ENCODE peak calls at places on chromosome 3, in four cellular contexts. U, L, I and Y are unnamed samples.

GRCh38 chr3:188166471-188166870 is 12.5 kb downstream of the LPP start:
- DNase-seq in U (no peak), L (no peak), I (no peak), Y (no peak)

GRCh38 chr3:126961791-126962461 is 21.0 kb upstream of the PLXNA1 start:
- DNase-seq in U (no peak), L (no peak), I (no peak), Y (no peak)

GRCh38 chr3:141077631-141078030 is 26.5 kb downstream of the SPSB4 start:
- DNase-seq in U (no peak), L (no peak), I (no peak), Y (no peak)

GRCh38 chr3:186882125-186882524 is 39.6 kb downstream of the ADIPOQ start:
- DNase-seq in U (no peak), L (no peak), I (no peak), Y (no peak)

GRCh38 chr3:59320080-59320479 is 270.3 kb upstream of the CFAP20DC start:
- DNase-seq in U (peak; percentile 92), L (peak; percentile 59), I (no peak), Y (peak; percentile 74)

GRCh38 chr3:190120161-190121060 is at the start of gene P3H2:
- DNase-seq in U (peak; percentile 88), L (peak; percentile 95), I (no peak), Y (peak; percentile 77)

GRCh38 chr3:5231067-5231466 is 43.6 kb downstream of the EDEM1 start:
- DNase-seq in U (peak; percentile 44), L (no peak), I (no peak), Y (no peak)

GRCh38 chr3:50588759-50589433 is 19.6 kb downstream of the HEMK1 start:
- DNase-seq in U (no peak), L (no peak), I (no peak), Y (no peak)

GRCh38 chr3:52534281-52535183 is 875 bp upstream of the NT5DC2 start:
- DNase-seq in U (peak; percentile 42), L (peak; percentile 60), I (peak; percentile 34), Y (peak; percentile 59)

GRCh38 chr3:45145681-45146614 is at the start of gene CDCP1:
- DNase-seq in U (peak; percentile 22), L (peak; percentile 36), I (no peak), Y (peak; percentile 65)

GRCh38 chr3:79012946-79013362 is 754.8 kb downstream of the ROBO1 start:
- DNase-seq in U (peak; percentile 42), L (peak; percentile 23), I (no peak), Y (no peak)

GRCh38 chr3:55562672-55563071 is 75.6 kb upstream of the WNT5A start:
- DNase-seq in U (no peak), L (no peak), I (no peak), Y (no peak)

GRCh38 chr3:82940124-82940523 is 1178.7 kb upstream of the GBE1 start:
- DNase-seq in U (no peak), L (no peak), I (no peak), Y (no peak)

GRCh38 chr3:159821148-159821547 is 167.5 kb upstream of the IL12A start:
- DNase-seq in U (no peak), L (no peak), I (no peak), Y (no peak)

GRCh38 chr3:44061961-44062360 is 179.7 kb upstream of the TOPAZ1 start:
- DNase-seq in U (no peak), L (no peak), I (no peak), Y (no peak)

GRCh38 chr3:3134750-3135448 is 8.2 kb downstream of the TRNT1 start:
- DNase-seq in U (no peak), L (no peak), I (no peak), Y (no peak)

GRCh38 chr3:35393916-35394315 is 245.4 kb upstream of the ARPP21 start:
- DNase-seq in U (peak; percentile 28), L (no peak), I (no peak), Y (peak; percentile 5)

GRCh38 chr3:143119974-143120715 is 574 bp downstream of the CHST2 start:
- DNase-seq in U (no peak), L (peak; percentile 76), I (peak; percentile 60), Y (no peak)

GRCh38 chr3:72380193-72380592 is 468.1 kb downstream of the SHQ1 start:
- DNase-seq in U (no peak), L (peak; percentile 17), I (no peak), Y (no peak)

GRCh38 chr3:74217467-74217866 is 397.0 kb downstream of the CNTN3 start:
- DNase-seq in U (no peak), L (no peak), I (no peak), Y (no peak)

GRCh38 chr3:26657406-26657976 is 34.9 kb downstream of the LRRC3B start:
- DNase-seq in U (no peak), L (no peak), I (no peak), Y (no peak)

GRCh38 chr3:45176912-45177311 is 30.7 kb upstream of the CDCP1 start:
- DNase-seq in U (no peak), L (no peak), I (no peak), Y (no peak)

GRCh38 chr3:18185624-18186023 is 239.5 kb downstream of the SATB1 start:
- DNase-seq in U (no peak), L (no peak), I (no peak), Y (no peak)

GRCh38 chr3:10322355-10322715 is 1.4 kb upstream of the SEC13 start:
- DNase-seq in U (peak; percentile 3), L (peak; percentile 30), I (no peak), Y (no peak)

GRCh38 chr3:15493436-15493835 is 28.1 kb downstream of the COLQ start:
- DNase-seq in U (no peak), L (no peak), I (no peak), Y (no peak)

GRCh38 chr3:190003730-190004129 is 117.0 kb downstream of the P3H2 start:
- DNase-seq in U (no peak), L (no peak), I (no peak), Y (no peak)

GRCh38 chr3:123064506-123064905 is 2.3 kb upstream of the PDIA5 start:
- DNase-seq in U (no peak), L (no peak), I (no peak), Y (no peak)

GRCh38 chr3:50211930-50212329 is 6.9 kb downstream of the SLC38A3 start:
- DNase-seq in U (no peak), L (no peak), I (no peak), Y (no peak)

GRCh38 chr3:30232142-30232541 is 374.3 kb upstream of the TGFBR2 start:
- DNase-seq in U (no peak), L (no peak), I (no peak), Y (no peak)

GRCh38 chr3:65503776-65504175 is 534.9 kb downstream of the MAGI1 start:
- DNase-seq in U (no peak), L (no peak), I (no peak), Y (no peak)

GRCh38 chr3:180072786-180073185 is 36.0 kb upstream of the PEX5L start:
- DNase-seq in U (no peak), L (no peak), I (no peak), Y (no peak)

GRCh38 chr3:12841085-12841969 is at the start of gene RPL32:
- DNase-seq in U (peak; percentile 89), L (peak; percentile 96), I (peak; percentile 84), Y (peak; percentile 69)

GRCh38 chr3:33044676-33045075 is 52.3 kb downstream of the GLB1 start:
- DNase-seq in U (no peak), L (no peak), I (no peak), Y (no peak)

GRCh38 chr3:102979682-102980378 is 545.0 kb downstream of the ZPLD1 start:
- DNase-seq in U (no peak), L (no peak), I (no peak), Y (no peak)

GRCh38 chr3:47634996-47635395 is 56.3 kb upstream of the CSPG5 start:
- DNase-seq in U (no peak), L (no peak), I (no peak), Y (no peak)

GRCh38 chr3:18366258-18366657 is 58.9 kb downstream of the SATB1 start:
- DNase-seq in U (no peak), L (no peak), I (no peak), Y (no peak)